ENCODE peak calls at places on chromosomes 2 and 18, in ten cellular contexts. T is Ammon's horn, C is AML-193, X is WTC11, U is caudate nucleus, Z is head of caudate nucleus, V is NCI-H2081, I is lower lobe of right lung, N is colonic mucosa, L is pancreas. W is an unnamed sample.

GRCh38 chr2:230660294-230661060 is 52.2 kb upstream of the CAB39 start:
- DNase-seq in T (peak), C (peak), X (no peak), U (no peak), Z (peak), V (no peak), I (peak), N (peak), L (no peak), W (no peak)

GRCh38 chr18:23618862-23619387 is 32.6 kb upstream of the NPC1 start:
- DNase-seq in T (peak), C (peak), X (peak), U (no peak), Z (peak), V (no peak), I (peak), N (peak), L (no peak), W (no peak)

GRCh38 chr2:5539281-5540211 is 152.6 kb upstream of the SOX11 start:
- DNase-seq in T (no peak), C (no peak), X (no peak), U (no peak), Z (no peak), V (no peak), I (no peak), N (no peak), L (no peak), W (no peak)

GRCh38 chr2:10650746-10651145 is 39.0 kb downstream of the NOL10 start:
- DNase-seq in T (no peak), C (no peak), X (no peak), U (no peak), Z (no peak), V (no peak), I (no peak), N (no peak), L (no peak), W (no peak)

GRCh38 chr2:147488472-147488871 is 356.4 kb upstream of the ACVR2A start:
- DNase-seq in T (no peak), C (no peak), X (no peak), U (no peak), Z (no peak), V (no peak), I (no peak), N (no peak), L (no peak), W (no peak)

GRCh38 chr2:98505311-98505808 is 60.7 kb downstream of the INPP4A start:
- DNase-seq in T (peak), C (peak), X (no peak), U (no peak), Z (peak), V (no peak), I (peak), N (no peak), L (no peak), W (no peak)

GRCh38 chr2:205197468-205198129 is 484.7 kb upstream of the NRP2 start:
- DNase-seq in T (no peak), C (no peak), X (no peak), U (no peak), Z (no peak), V (no peak), I (no peak), N (no peak), L (no peak), W (no peak)

GRCh38 chr2:112959109-112959591 is 18.7 kb upstream of the IL36G start:
- DNase-seq in T (no peak), C (no peak), X (peak), U (no peak), Z (no peak), V (peak), I (no peak), N (no peak), L (no peak), W (no peak)

GRCh38 chr18:8982416-8983183 is 119.9 kb upstream of the NDUFV2 start:
- DNase-seq in T (peak), C (peak), X (peak), U (no peak), Z (no peak), V (peak), I (no peak), N (peak), L (no peak), W (no peak)

GRCh38 chr2:65198737-65199136 is 28.9 kb upstream of the ACTR2 start:
- DNase-seq in T (peak), C (no peak), X (no peak), U (no peak), Z (peak), V (no peak), I (no peak), N (no peak), L (no peak), W (no peak)

W was measured in nucleus accumbens.